ENCODE peak calls at places on chromosomes 2 and 18, in five cellular contexts. R, Z, B, X and F are unnamed samples.

GRCh38 chr18:34821669-34822210 is 111.6 kb downstream of the DTNA start:
- DNase-seq in R (no peak), Z (no peak), B (no peak), X (no peak), F (no peak)

GRCh38 chr2:4272261-4272858 is 569.0 kb downstream of the DCDC2C start:
- DNase-seq in R (no peak), Z (no peak), B (no peak), X (no peak), F (no peak)

GRCh38 chr2:188765522-188765921 is 208.7 kb upstream of the COL3A1 start:
- DNase-seq in R (no peak), Z (peak; percentile 75), B (no peak), X (no peak), F (no peak)

GRCh38 chr18:68694316-68694715 is 20.6 kb downstream of the TMX3 start:
- DNase-seq in R (no peak), Z (no peak), B (no peak), X (no peak), F (no peak)

GRCh38 chr2:191638802-191639172 is 39.1 kb upstream of the NABP1 start:
- DNase-seq in R (no peak), Z (no peak), B (no peak), X (no peak), F (no peak)

GRCh38 chr2:114040816-114041215 is 150.9 kb downstream of the ACTR3 start:
- DNase-seq in R (no peak), Z (no peak), B (no peak), X (no peak), F (no peak)

GRCh38 chr2:68100189-68100588 is 37.4 kb upstream of the C1D start:
- DNase-seq in R (no peak), Z (no peak), B (no peak), X (no peak), F (no peak)

GRCh38 chr2:37637122-37637875 is 34.1 kb downstream of the CDC42EP3 start:
- DNase-seq in R (no peak), Z (no peak), B (no peak), X (no peak), F (no peak)

GRCh38 chr2:102114851-102115497 is 27.6 kb upstream of the IL1R1 start:
- DNase-seq in R (no peak), Z (peak; percentile 82), B (no peak), X (no peak), F (no peak)

GRCh38 chr2:170161516-170162260 is 16.3 kb upstream of the MYO3B start:
- DNase-seq in R (no peak), Z (no peak), B (no peak), X (no peak), F (no peak)

GRCh38 chr2:202910687-202911086 is 786 bp downstream of the WDR12 start:
- DNase-seq in R (no peak), Z (no peak), B (no peak), X (no peak), F (no peak)